ENCODE peak calls at places on chromosomes 7 and 10, in six cellular contexts. B, M, J, A, V and F are unnamed samples.

GRCh38 chr7:151614019-151614418 is 94.3 kb upstream of the RHEB start:
- DNase-seq in B (no peak), J (no peak), V (no peak), A (no peak), M (no peak), F (no peak)

GRCh38 chr10:21518629-21519321 is 6.7 kb downstream of the SKIDA1 start:
- DNase-seq in M (no peak), J (peak; percentile 61), B (no peak), V (no peak), A (no peak), F (no peak)

GRCh38 chr10:132539431-132539839 is 1.8 kb downstream of the INPP5A start:
- DNase-seq in B (no peak), A (no peak), V (no peak), J (no peak), M (no peak), F (no peak)

GRCh38 chr7:157339777-157340677 is 3.2 kb downstream of the DNAJB6 start:
- DNase-seq in M (peak; percentile 75), A (peak; percentile 60), B (no peak), V (peak; percentile 67), J (peak; percentile 71), F (peak; percentile 85)

GRCh38 chr7:32219416-32219815 is 149.2 kb upstream of the PDE1C start:
- DNase-seq in V (no peak), A (no peak), B (no peak), M (no peak), J (no peak), F (no peak)

GRCh38 chr7:44884553-44885393 is 557 bp downstream of the PURB start:
- DNase-seq in J (peak; percentile 77), B (no peak), V (peak; percentile 55), A (no peak), M (no peak), F (peak; percentile 76)

GRCh38 chr10:50152792-50153272 is 85.1 kb downstream of the WASHC2A start:
- DNase-seq in B (no peak), J (no peak), M (no peak), A (no peak), V (peak; percentile 13), F (no peak)

GRCh38 chr7:96187735-96188622 is 133.9 kb downstream of the SLC25A13 start:
- DNase-seq in M (no peak), V (no peak), B (no peak), J (no peak), A (no peak), F (no peak)

GRCh38 chr10:22631185-22631584 is 83.2 kb downstream of the PIP4K2A start:
- DNase-seq in M (no peak), B (no peak), J (no peak), V (no peak), A (no peak), F (no peak)

GRCh38 chr7:148803094-148803493 is 81.0 kb downstream of the EZH2 start:
- DNase-seq in A (no peak), B (no peak), J (no peak), V (no peak), M (no peak), F (no peak)

GRCh38 chr7:76008156-76008687 is 13.8 kb upstream of the TMEM120A start:
- DNase-seq in J (no peak), B (peak; percentile 23), A (no peak), M (no peak), V (no peak), F (no peak)

GRCh38 chr7:55369427-55369826 is 4.3 kb downstream of the LANCL2 start:
- DNase-seq in M (no peak), V (no peak), B (no peak), J (peak; percentile 87), A (no peak), F (no peak)

GRCh38 chr10:122636953-122637352 is 62.7 kb downstream of the C10orf120 start:
- DNase-seq in M (no peak), J (no peak), B (no peak), V (no peak), A (no peak), F (no peak)

GRCh38 chr10:4051408-4052151 is 266.6 kb upstream of the KLF6 start:
- DNase-seq in B (no peak), A (no peak), V (no peak), J (no peak), M (no peak), F (peak; percentile 56)

GRCh38 chr10:114174462-114175190 is 623 bp upstream of the CCDC186 start:
- DNase-seq in J (no peak), B (no peak), A (no peak), M (peak; percentile 28), V (no peak), F (peak; percentile 81)

GRCh38 chr10:95312986-95313495 is 22.2 kb upstream of the PDLIM1 start:
- DNase-seq in J (no peak), A (no peak), M (no peak), B (no peak), V (no peak), F (no peak)

GRCh38 chr10:5584895-5585516 is 60.2 kb downstream of the CALML3 start:
- DNase-seq in M (peak; percentile 67), B (peak; percentile 41), J (no peak), A (peak; percentile 62), V (no peak), F (no peak)

GRCh38 chr10:19498348-19499290 is 317.6 kb upstream of the PLXDC2 start:
- DNase-seq in M (no peak), B (no peak), A (no peak), V (no peak), J (no peak), F (no peak)

GRCh38 chr10:14749051-14749809 is 25.5 kb downstream of the FAM107B start:
- DNase-seq in M (no peak), B (no peak), V (no peak), J (peak; percentile 65), A (peak; percentile 21), F (no peak)

GRCh38 chr10:27240891-27241639 is 468 bp upstream of the ACBD5 start:
- DNase-seq in V (peak; percentile 8), B (no peak), A (no peak), M (no peak), J (peak; percentile 38), F (peak; percentile 70)

GRCh38 chr10:118832242-118832651 is 77.5 kb upstream of the CACUL1 start:
- DNase-seq in B (no peak), A (no peak), M (no peak), J (peak; percentile 15), V (no peak), F (peak; percentile 85)

GRCh38 chr7:37510043-37510634 is 61.5 kb upstream of the ELMO1 start:
- DNase-seq in J (peak; percentile 46), A (peak; percentile 4), B (no peak), V (peak; percentile 23), M (peak; percentile 18), F (peak; percentile 55)

GRCh38 chr7:15459018-15459621 is 102.7 kb downstream of the AGMO start:
- DNase-seq in M (no peak), A (no peak), B (no peak), J (no peak), V (no peak), F (peak; percentile 8)

GRCh38 chr10:99872367-99873162 is 90.1 kb downstream of the ABCC2 start:
- DNase-seq in M (no peak), J (peak; percentile 40), V (no peak), A (peak; percentile 58), B (no peak), F (no peak)

GRCh38 chr7:32941996-32942782 is 15.1 kb upstream of the FKBP9 start:
- DNase-seq in M (peak; percentile 32), A (peak; percentile 18), J (peak; percentile 56), V (peak; percentile 86), B (no peak), F (peak; percentile 93)

GRCh38 chr7:33918401-33919120 is 13.2 kb downstream of the BMPER start:
- DNase-seq in B (no peak), J (no peak), A (no peak), M (no peak), V (no peak), F (no peak)

GRCh38 chr10:86553639-86554038 is 32.0 kb upstream of the WAPL start:
- DNase-seq in J (no peak), M (no peak), A (no peak), B (no peak), V (no peak), F (peak; percentile 15)

GRCh38 chr7:68147621-68148238 is 1151.1 kb downstream of the TYW1 start:
- DNase-seq in B (no peak), J (no peak), M (no peak), A (no peak), V (no peak), F (no peak)

GRCh38 chr10:112435013-112435619 is 11.6 kb downstream of the ZDHHC6 start:
- DNase-seq in J (peak; percentile 63), V (no peak), A (peak; percentile 52), M (peak; percentile 20), B (no peak), F (peak; percentile 48)

GRCh38 chr10:70886921-70887665 is 1.3 kb downstream of the PCBD1 start:
- DNase-seq in J (no peak), V (no peak), M (no peak), A (no peak), B (no peak), F (no peak)
- H3K4me3 ChIP-seq in J (no peak overlapping the region), V (peak overlapping the region; percentile 62), M (peak overlapping the region; percentile 87), A (peak overlapping the region; percentile 79), B (peak overlapping the region; percentile 71), F (no peak overlapping the region)

GRCh38 chr7:42097756-42098155 is 139.3 kb downstream of the GLI3 start:
- DNase-seq in V (no peak), M (no peak), J (peak; percentile 31), A (peak; percentile 3), B (no peak), F (peak; percentile 89)
- TF ChIP-seq CTCF in V (no peak), M (no peak), J (no peak), A (no peak), B (no peak), F (peak; percentile 33)

DNA sequence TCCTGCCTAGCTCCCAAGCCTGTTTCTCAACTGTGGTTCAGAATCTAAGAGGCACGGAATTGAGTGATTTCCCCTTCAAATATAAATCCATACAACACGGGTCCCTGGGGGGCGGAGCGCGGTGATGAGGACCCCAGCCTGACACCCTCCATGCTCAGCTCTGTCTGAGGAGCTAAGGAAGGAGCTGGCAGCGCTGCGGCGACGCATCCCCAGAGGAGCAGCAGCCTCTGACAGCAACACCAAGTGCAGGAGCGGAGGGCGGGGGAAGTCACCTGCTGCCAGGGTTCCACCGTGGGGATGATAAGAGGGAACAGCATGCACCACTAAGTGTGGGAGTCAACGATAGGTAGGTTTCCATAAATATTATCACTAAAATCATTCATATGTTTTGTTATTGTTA is 72.6 kb upstream of the VWC2 start:
- DNase-seq in V (no peak), A (no peak), B (no peak), J (no peak), M (no peak), F (no peak)
- TF ChIP-seq MYC in V (no peak), A (no peak), B (no peak), J (no peak), M (no peak), F (no peak)

DNA sequence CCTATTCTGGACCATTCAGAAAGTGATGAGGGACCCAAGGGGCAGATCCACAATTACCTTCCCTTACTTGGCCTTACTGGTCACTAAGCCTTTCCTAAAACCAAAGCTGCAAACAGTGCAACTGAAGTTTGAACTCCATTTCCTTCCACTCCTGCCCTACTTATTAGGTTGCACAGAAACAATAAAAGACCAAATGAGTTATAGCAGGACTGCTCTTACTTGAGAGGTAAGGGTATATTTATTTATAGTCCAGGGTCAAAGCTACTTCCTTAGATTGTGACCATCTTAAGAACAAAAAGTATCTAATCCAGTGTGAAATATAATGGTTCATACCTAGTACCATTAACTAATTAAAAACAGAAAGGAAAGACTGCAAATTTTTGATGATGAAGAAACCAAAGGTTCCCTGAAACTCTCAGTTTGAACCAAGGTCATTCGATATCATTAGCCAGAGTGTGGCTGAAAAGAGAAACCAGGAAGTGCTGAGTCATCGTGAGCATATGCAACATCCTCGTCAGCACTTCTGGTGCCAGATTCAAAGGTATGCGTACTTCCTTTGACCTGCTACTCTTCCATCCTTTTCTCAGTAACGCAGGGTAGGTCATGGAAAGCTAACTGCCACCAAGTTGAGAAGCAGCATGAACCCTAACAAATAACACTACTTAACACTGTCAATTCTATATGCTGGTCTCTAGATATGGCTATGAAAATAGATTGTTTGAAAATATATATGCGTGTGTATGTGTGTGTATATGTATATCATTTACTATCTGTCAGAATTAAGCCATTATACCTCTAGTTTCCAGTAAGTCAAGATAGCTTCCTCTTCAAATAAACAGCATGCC is 26.8 kb downstream of the CDK6 start:
- DNase-seq in V (peak; percentile 61), A (peak; percentile 90), B (peak; percentile 92), M (peak; percentile 74), J (peak; percentile 90), F (peak; percentile 89)
- H3K4me3 ChIP-seq in V (no peak overlapping the region), A (no peak overlapping the region), B (peak overlapping the region; percentile 37), M (peak overlapping the region; percentile 6), J (no peak overlapping the region), F (no peak overlapping the region)